ENCODE peak calls at places on chromosomes 13 and 19, in five cellular contexts. Y, P, J, X and I are unnamed samples.

GRCh38 chr19:39407644-39408391 is 1.2 kb downstream of the ZFP36 start:
- DNase-seq in P (peak), Y (peak), X (peak), J (no peak), I (no peak)

GRCh38 chr19:19305696-19306095 is 14.6 kb downstream of the SUGP1 start:
- DNase-seq in J (no peak), X (no peak), Y (no peak), P (no peak), I (no peak)

GRCh38 chr13:27024781-27025492 is 146.7 kb downstream of the USP12 start:
- DNase-seq in X (no peak), Y (no peak), J (no peak), P (no peak), I (no peak)

GRCh38 chr13:46140044-46140443 is 35.2 kb upstream of the CPB2 start:
- DNase-seq in J (no peak), Y (no peak), P (no peak), X (no peak), I (no peak)

GRCh38 chr13:48094404-48094780 is 512 bp downstream of the MED4 start:
- DNase-seq in X (no peak), J (peak), Y (no peak), P (peak), I (no peak)

GRCh38 chr13:77563110-77563509 is 27.6 kb downstream of the SCEL start:
- DNase-seq in P (no peak), X (no peak), J (peak), Y (peak), I (no peak)

GRCh38 chr19:17025361-17025760 is 1.2 kb downstream of the CPAMD8 start:
- DNase-seq in X (no peak), P (no peak), J (no peak), Y (no peak), I (no peak)

GRCh38 chr13:51519839-51520238 is 64.4 kb upstream of the WDFY2 start:
- DNase-seq in P (no peak), J (no peak), X (no peak), Y (no peak), I (no peak)

GRCh38 chr19:37872383-37872782 is 34.0 kb downstream of the WDR87 start:
- DNase-seq in P (no peak), J (no peak), X (no peak), Y (no peak), I (no peak)

GRCh38 chr13:28753208-28753892 is 34.6 kb upstream of the SLC46A3 start:
- DNase-seq in P (peak), J (peak), Y (peak), X (no peak), I (peak)

GRCh38 chr19:43950834-43951626 is at the start of gene ZNF221:
- DNase-seq in P (peak), Y (peak), J (peak), X (peak), I (peak)

GRCh38 chr19:35885909-35886308 is 14.4 kb downstream of the NFKBID start:
- DNase-seq in X (no peak), J (no peak), Y (no peak), P (no peak), I (no peak)

GRCh38 chr19:45139286-45140143 is 21.3 kb downstream of the NKPD1 start:
- DNase-seq in P (no peak), J (no peak), X (no peak), Y (no peak), I (no peak)

GRCh38 chr13:44243198-44243852 is 130.3 kb upstream of the SERP2 start:
- DNase-seq in X (no peak), Y (peak), J (peak), P (peak), I (no peak)

GRCh38 chr19:19417618-19418270 is 12.3 kb downstream of the GATAD2A start:
- DNase-seq in Y (no peak), P (no peak), X (no peak), J (no peak), I (no peak)

GRCh38 chr13:22262328-22262920 is 591.6 kb downstream of the FGF9 start:
- DNase-seq in P (no peak), X (no peak), J (no peak), Y (no peak), I (no peak)

GRCh38 chr19:28218728-28219127 is 994.2 kb downstream of the UQCRFS1 start:
- DNase-seq in Y (no peak), P (no peak), J (no peak), X (no peak), I (no peak)

GRCh38 chr13:37058801-37059135 is 720 bp downstream of the SUPT20H start:
- DNase-seq in P (no peak), J (peak), X (no peak), Y (peak), I (no peak)

GRCh38 chr13:33204130-33204927 is 81.2 kb downstream of the STARD13 start:
- DNase-seq in X (peak), J (peak), P (no peak), Y (peak), I (peak)

GRCh38 chr13:30870916-30871712 is 35.0 kb upstream of the MEDAG start:
- DNase-seq in P (no peak), X (no peak), Y (no peak), J (no peak), I (no peak)

GRCh38 chr13:113074401-113074800 is 31.2 kb upstream of the F7 start:
- DNase-seq in X (no peak), P (no peak), Y (no peak), J (no peak), I (no peak)

GRCh38 chr13:108615241-108615640 is 14.2 kb upstream of the MYO16 start:
- DNase-seq in P (no peak), Y (no peak), J (no peak), X (no peak), I (no peak)

GRCh38 chr13:108610517-108610916 is 18.9 kb upstream of the MYO16 start:
- DNase-seq in J (no peak), Y (no peak), P (no peak), X (no peak), I (no peak)

GRCh38 chr13:108606424-108606823 is 23.0 kb upstream of the MYO16 start:
- DNase-seq in J (no peak), P (no peak), Y (no peak), X (no peak), I (no peak)

GRCh38 chr13:108609353-108609752 is 20.1 kb upstream of the MYO16 start:
- DNase-seq in J (peak), P (no peak), Y (peak), X (no peak), I (peak)
- TF ChIP-seq CTCF in J (peak), P (peak), Y (peak), X (no peak), I (peak)

GRCh38 chr13:80341098-80341701 is at the start of gene SPRY2:
- DNase-seq in X (peak), P (peak), J (peak), Y (peak), I (peak)
- TF ChIP-seq CTCF in X (no peak), P (peak), J (no peak), Y (peak), I (no peak)

DNA sequence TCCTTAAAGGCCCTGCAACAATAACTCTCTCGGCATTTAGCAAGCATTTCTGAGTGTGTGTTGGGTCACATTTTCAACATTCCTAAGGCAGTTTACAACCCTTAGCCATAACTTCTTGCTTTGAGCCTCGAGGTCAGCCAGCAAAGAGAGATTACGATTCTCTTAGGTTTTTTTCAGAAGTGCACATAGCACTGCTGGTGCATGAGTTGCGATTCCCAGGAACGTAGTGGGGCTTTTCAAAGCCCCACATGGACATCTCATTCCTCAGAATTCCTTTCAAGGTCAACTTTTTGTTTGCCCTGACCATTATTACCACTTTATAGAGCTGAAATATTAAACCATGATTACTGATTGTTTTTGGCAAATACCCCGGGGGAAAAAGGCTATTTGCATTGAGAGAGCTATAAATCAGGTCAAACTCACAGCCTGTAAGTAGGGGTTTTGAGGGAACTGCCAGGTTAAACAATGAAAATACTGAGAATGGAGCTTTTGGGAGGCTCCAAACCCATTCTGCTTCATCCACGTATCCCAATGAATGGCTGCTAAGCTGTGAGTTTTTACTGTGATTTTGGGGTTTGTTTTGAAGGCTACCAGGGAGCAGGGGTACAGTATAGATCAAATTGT is 705.4 kb downstream of the GPC5 start:
- DNase-seq in X (no peak), P (no peak), Y (peak), J (no peak), I (no peak)
- TF ChIP-seq CTCF in X (no peak), P (no peak), Y (no peak), J (no peak), I (no peak)

DNA sequence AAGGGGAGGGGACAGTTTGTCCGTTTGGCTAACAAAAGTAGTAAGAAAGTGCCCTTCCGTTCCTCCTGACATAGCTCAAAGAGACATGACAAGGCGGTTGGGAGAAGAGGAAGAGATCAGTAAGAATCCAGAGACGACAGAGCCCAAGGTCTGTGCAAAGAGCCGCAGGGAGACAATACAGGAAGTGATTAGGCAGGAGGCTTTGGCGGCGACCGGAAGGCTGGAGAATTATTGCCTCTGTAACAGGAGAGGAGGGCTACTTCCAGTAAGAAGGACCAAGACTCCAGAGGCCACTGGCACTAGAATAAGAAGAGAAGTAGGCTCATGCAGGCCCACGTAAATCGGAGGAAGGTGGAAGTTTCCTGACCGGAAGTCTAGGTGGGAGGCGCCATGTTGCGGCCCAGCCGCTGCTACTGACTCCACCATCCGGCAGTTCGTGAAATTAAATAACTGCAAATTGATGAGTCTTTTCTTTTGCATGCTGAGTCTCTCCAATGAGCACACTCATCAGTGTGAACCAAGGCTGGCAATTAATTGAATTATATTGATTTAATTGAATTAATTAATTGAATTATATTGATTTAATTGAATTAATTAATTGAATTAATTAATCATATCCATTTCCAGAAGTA is 9.9 kb downstream of the RFX2 start:
- DNase-seq in P (no peak), J (peak), Y (no peak), X (no peak), I (no peak)
- TF ChIP-seq CTCF in P (no peak), J (no peak), Y (no peak), X (no peak), I (no peak)

GRCh38 chr19:1364070-1364719 is 19.5 kb upstream of the NDUFS7 start:
- DNase-seq in J (no peak), P (no peak), X (no peak), Y (no peak), I (no peak)

GRCh38 chr19:1363599-1363998 is 20.1 kb upstream of the NDUFS7 start:
- DNase-seq in J (no peak), Y (no peak), X (no peak), P (no peak), I (no peak)

GRCh38 chr19:1366899-1367870 is 16.5 kb upstream of the NDUFS7 start:
- DNase-seq in J (no peak), P (no peak), X (no peak), Y (no peak), I (no peak)

GRCh38 chr19:1365306-1365963 is 18.3 kb upstream of the NDUFS7 start:
- DNase-seq in P (no peak), X (no peak), J (no peak), Y (no peak), I (no peak)

DNA sequence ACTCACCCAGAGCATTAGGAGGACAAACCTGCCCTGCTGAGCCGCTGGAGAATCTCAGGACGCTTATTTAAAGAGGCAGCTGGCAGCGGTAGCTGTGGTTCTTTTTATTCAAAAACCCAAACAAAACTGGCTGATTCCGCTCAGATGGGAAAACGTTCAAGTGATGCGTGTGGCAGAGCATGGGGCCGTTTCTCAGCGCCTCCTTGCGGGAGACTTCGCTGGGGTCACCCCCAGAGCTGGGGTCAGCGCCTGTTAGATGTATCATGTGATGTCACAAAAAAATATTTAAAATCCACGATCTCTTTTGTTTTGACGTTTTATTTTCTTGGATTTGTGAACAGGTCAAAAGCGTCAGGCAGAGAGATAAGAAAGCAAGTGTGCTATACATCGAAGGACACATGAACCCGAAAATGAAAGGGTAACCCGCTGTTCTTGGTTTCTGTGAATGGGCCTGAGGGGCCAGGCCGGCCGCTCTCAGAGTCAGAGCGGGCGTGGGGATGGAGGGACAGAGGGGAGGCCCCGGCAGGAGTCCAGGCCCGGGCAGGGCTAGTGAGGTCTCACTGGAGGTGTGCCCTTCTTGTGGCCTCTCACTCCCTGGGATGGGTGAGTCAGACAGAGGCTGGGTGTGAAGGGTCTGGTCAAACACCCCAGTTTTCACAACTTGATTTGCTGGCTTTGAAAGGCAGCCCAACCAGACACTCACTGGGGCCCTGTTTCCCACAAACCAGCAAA is 17.6 kb upstream of the NDUFS7 start:
- DNase-seq in P (no peak), X (no peak), Y (no peak), J (no peak), I (no peak)
- TF ChIP-seq CTCF in P (no peak), X (no peak), Y (no peak), J (no peak), I (no peak)

GRCh38 chr19:55146078-55146647 is 2.8 kb downstream of the TNNT1 start:
- DNase-seq in Y (no peak), P (peak), X (no peak), J (peak), I (no peak)
- TF ChIP-seq CTCF in Y (peak), P (peak), X (no peak), J (peak), I (peak)

GRCh38 chr13:101202590-101202989 is 213.7 kb downstream of the NALCN start:
- DNase-seq in Y (no peak), J (no peak), P (peak), X (no peak), I (no peak)
- TF ChIP-seq CTCF in Y (no peak), J (no peak), P (peak), X (no peak), I (no peak)

GRCh38 chr19:54460230-54461005 is 3.2 kb downstream of the LENG9 start:
- DNase-seq in X (peak), J (no peak), P (peak), Y (no peak), I (no peak)

GRCh38 chr19:54461201-54462071 is 2.1 kb downstream of the LENG9 start:
- DNase-seq in P (peak), X (peak), Y (no peak), J (peak), I (no peak)

GRCh38 chr19:54457773-54458647 is 5.6 kb downstream of the LENG9 start:
- DNase-seq in Y (no peak), X (no peak), P (no peak), J (no peak), I (no peak)

GRCh38 chr19:54458648-54459281 is 4.8 kb downstream of the LENG9 start:
- DNase-seq in Y (peak), P (no peak), J (no peak), X (peak), I (no peak)

GRCh38 chr19:54459282-54460229 is 4.0 kb downstream of the LENG9 start:
- DNase-seq in X (peak), P (no peak), Y (no peak), J (no peak), I (no peak)
- TF ChIP-seq CTCF in X (no peak), P (no peak), Y (no peak), J (no peak), I (no peak)

GRCh38 chr13:74794147-74794546 is 659.9 kb upstream of the KLF12 start:
- DNase-seq in Y (no peak), J (peak), P (peak), X (no peak), I (no peak)
- TF ChIP-seq CTCF in Y (no peak), J (no peak), P (no peak), X (no peak), I (no peak)

GRCh38 chr19:41321600-41322270 is 11.8 kb downstream of the CCDC97 start:
- DNase-seq in J (no peak), P (peak), X (no peak), Y (peak), I (no peak)
- TF ChIP-seq CTCF in J (peak), P (peak), X (peak), Y (peak), I (peak)